ENCODE peak calls at places on chromosomes 13 and 19, in six cellular contexts. One of them, this sample, is unnamed.

GRCh38 chr13:51832471-51833152 is 12.4 kb downstream of the TMEM272 start:
- DNase-seq in left cardiac atrium: no peak
- DNase-seq in right cardiac atrium: no peak
- DNase-seq in NCI-H2029: no peak
- DNase-seq in GM12892: peak; percentile 37
- DNase-seq in T-helper 17 cell: peak; percentile 41
- DNase-seq in this sample: peak; percentile 28

GRCh38 chr19:38274734-38275133 is 10.4 kb downstream of the SPINT2 start:
- DNase-seq in NCI-H2029: peak; percentile 72
- DNase-seq in left cardiac atrium: peak; percentile 47
- DNase-seq in right cardiac atrium: peak; percentile 68
- DNase-seq in T-helper 17 cell: no peak
- DNase-seq in GM12892: no peak
- DNase-seq in this sample: no peak

GRCh38 chr19:48628486-48629296 is 8.5 kb downstream of the DBP start:
- DNase-seq in NCI-H2029: no peak
- DNase-seq in T-helper 17 cell: no peak
- DNase-seq in right cardiac atrium: peak; percentile 74
- DNase-seq in GM12892: no peak
- DNase-seq in left cardiac atrium: no peak
- DNase-seq in this sample: no peak

GRCh38 chr13:111961236-111961635 is 105.7 kb upstream of the SOX1 start:
- DNase-seq in NCI-H2029: no peak
- DNase-seq in right cardiac atrium: no peak
- DNase-seq in GM12892: no peak
- DNase-seq in left cardiac atrium: no peak
- DNase-seq in T-helper 17 cell: no peak
- DNase-seq in this sample: no peak

GRCh38 chr13:110921695-110922094 is 6.8 kb upstream of the ANKRD10 start:
- DNase-seq in NCI-H2029: no peak
- DNase-seq in GM12892: no peak
- DNase-seq in T-helper 17 cell: no peak
- DNase-seq in right cardiac atrium: no peak
- DNase-seq in left cardiac atrium: no peak
- DNase-seq in this sample: no peak

GRCh38 chr13:53161231-53161630 is 132.6 kb downstream of the OLFM4 start:
- DNase-seq in NCI-H2029: no peak
- DNase-seq in right cardiac atrium: no peak
- DNase-seq in GM12892: no peak
- DNase-seq in T-helper 17 cell: no peak
- DNase-seq in left cardiac atrium: no peak
- DNase-seq in this sample: no peak

GRCh38 chr13:21365574-21365973 is 93.5 kb downstream of the ZDHHC20 start:
- DNase-seq in GM12892: no peak
- DNase-seq in right cardiac atrium: no peak
- DNase-seq in T-helper 17 cell: no peak
- DNase-seq in left cardiac atrium: no peak
- DNase-seq in NCI-H2029: no peak
- DNase-seq in this sample: no peak

GRCh38 chr19:13899912-13900584 is 5.9 kb downstream of the BRME1 start:
- DNase-seq in NCI-H2029: no peak
- DNase-seq in T-helper 17 cell: no peak
- DNase-seq in left cardiac atrium: no peak
- DNase-seq in right cardiac atrium: no peak
- DNase-seq in GM12892: no peak
- DNase-seq in this sample: no peak

GRCh38 chr13:34462843-34463242 is 479.2 kb upstream of the NBEA start:
- DNase-seq in T-helper 17 cell: no peak
- DNase-seq in right cardiac atrium: peak; percentile 62
- DNase-seq in NCI-H2029: no peak
- DNase-seq in GM12892: no peak
- DNase-seq in left cardiac atrium: peak; percentile 58
- DNase-seq in this sample: no peak

GRCh38 chr13:74290324-74290773 is 156.1 kb upstream of the KLF12 start:
- DNase-seq in GM12892: no peak
- DNase-seq in T-helper 17 cell: peak; percentile 12
- DNase-seq in left cardiac atrium: no peak
- DNase-seq in NCI-H2029: peak; percentile 83
- DNase-seq in right cardiac atrium: no peak
- DNase-seq in this sample: peak; percentile 96

GRCh38 chr19:7869453-7869909 is 4.7 kb downstream of the PRR36 start:
- DNase-seq in GM12892: peak; percentile 69
- DNase-seq in NCI-H2029: no peak
- DNase-seq in T-helper 17 cell: peak; percentile 79
- DNase-seq in right cardiac atrium: peak; percentile 86
- DNase-seq in left cardiac atrium: peak; percentile 65
- DNase-seq in this sample: peak; percentile 40

GRCh38 chr19:6761053-6761676 is 6.1 kb downstream of the SH2D3A start:
- DNase-seq in T-helper 17 cell: no peak
- DNase-seq in left cardiac atrium: no peak
- DNase-seq in right cardiac atrium: no peak
- DNase-seq in NCI-H2029: no peak
- DNase-seq in GM12892: no peak
- DNase-seq in this sample: no peak

GRCh38 chr19:7986321-7987083 is 18.9 kb downstream of the ELAVL1 start:
- DNase-seq in right cardiac atrium: no peak
- DNase-seq in T-helper 17 cell: no peak
- DNase-seq in left cardiac atrium: no peak
- DNase-seq in NCI-H2029: no peak
- DNase-seq in GM12892: no peak
- DNase-seq in this sample: no peak

GRCh38 chr13:29509999-29510586 is 85.4 kb downstream of the SLC7A1 start:
- DNase-seq in right cardiac atrium: no peak
- DNase-seq in GM12892: no peak
- DNase-seq in left cardiac atrium: no peak
- DNase-seq in T-helper 17 cell: no peak
- DNase-seq in NCI-H2029: no peak
- DNase-seq in this sample: no peak

GRCh38 chr13:23969672-23970071 is 72.4 kb upstream of the C1QTNF9B start:
- DNase-seq in right cardiac atrium: no peak
- DNase-seq in NCI-H2029: no peak
- DNase-seq in left cardiac atrium: no peak
- DNase-seq in GM12892: no peak
- DNase-seq in T-helper 17 cell: no peak
- DNase-seq in this sample: peak; percentile 86

GRCh38 chr13:89923731-89924130 is 1423.8 kb upstream of the MIR17HG start:
- DNase-seq in GM12892: no peak
- DNase-seq in left cardiac atrium: no peak
- DNase-seq in NCI-H2029: no peak
- DNase-seq in T-helper 17 cell: no peak
- DNase-seq in right cardiac atrium: no peak
- DNase-seq in this sample: no peak

GRCh38 chr13:48739346-48740037 is 85.8 kb downstream of the CYSLTR2 start:
- DNase-seq in T-helper 17 cell: no peak
- DNase-seq in GM12892: no peak
- DNase-seq in NCI-H2029: no peak
- DNase-seq in left cardiac atrium: no peak
- DNase-seq in right cardiac atrium: no peak
- DNase-seq in this sample: no peak

GRCh38 chr19:14519860-14520407 is 1.7 kb upstream of the DNAJB1 start:
- DNase-seq in right cardiac atrium: no peak
- DNase-seq in GM12892: no peak
- DNase-seq in T-helper 17 cell: no peak
- DNase-seq in left cardiac atrium: no peak
- DNase-seq in NCI-H2029: no peak
- DNase-seq in this sample: peak; percentile 70

GRCh38 chr13:76903544-76904162 is 17.4 kb upstream of the KCTD12 start:
- DNase-seq in T-helper 17 cell: peak; percentile 40
- DNase-seq in right cardiac atrium: peak; percentile 56
- DNase-seq in left cardiac atrium: peak; percentile 48
- DNase-seq in GM12892: no peak
- DNase-seq in NCI-H2029: peak; percentile 48
- DNase-seq in this sample: peak; percentile 87

GRCh38 chr19:51330366-51330765 is 11.6 kb downstream of the VSIG10L start:
- DNase-seq in NCI-H2029: no peak
- DNase-seq in right cardiac atrium: no peak
- DNase-seq in T-helper 17 cell: no peak
- DNase-seq in left cardiac atrium: no peak
- DNase-seq in GM12892: no peak
- DNase-seq in this sample: no peak

GRCh38 chr13:109949395-109949794 is 163.0 kb upstream of the IRS2 start:
- DNase-seq in T-helper 17 cell: no peak
- DNase-seq in NCI-H2029: no peak
- DNase-seq in GM12892: no peak
- DNase-seq in right cardiac atrium: no peak
- DNase-seq in left cardiac atrium: no peak
- DNase-seq in this sample: no peak

GRCh38 chr13:41802684-41803554 is 158.0 kb downstream of the VWA8 start:
- DNase-seq in GM12892: no peak
- DNase-seq in right cardiac atrium: no peak
- DNase-seq in left cardiac atrium: no peak
- DNase-seq in NCI-H2029: no peak
- DNase-seq in T-helper 17 cell: no peak
- DNase-seq in this sample: no peak

GRCh38 chr19:23774156-23774971 is 15.7 kb upstream of the ZNF681 start:
- DNase-seq in left cardiac atrium: no peak
- DNase-seq in T-helper 17 cell: no peak
- DNase-seq in NCI-H2029: no peak
- DNase-seq in right cardiac atrium: no peak
- DNase-seq in GM12892: no peak
- DNase-seq in this sample: no peak